ENCODE peak calls at places on chromosomes 6 and 20, in five cellular contexts. One of them, this sample, is unnamed.

GRCh38 chr6:118896339-118897136 is 2.6 kb downstream of the ASF1A start:
- DNase-seq in left cardiac atrium: no peak
- DNase-seq in midbrain: no peak
- DNase-seq in A549: peak
- DNase-seq in HTR-8/SVneo: peak
- DNase-seq in this sample: peak

GRCh38 chr6:32982702-32983492 is 14.5 kb downstream of the BRD2 start:
- DNase-seq in left cardiac atrium: no peak
- DNase-seq in midbrain: no peak
- DNase-seq in A549: no peak
- DNase-seq in HTR-8/SVneo: no peak
- DNase-seq in this sample: no peak

GRCh38 chr6:68046302-68046701 is 588.8 kb upstream of the ADGRB3 start:
- DNase-seq in left cardiac atrium: no peak
- DNase-seq in midbrain: no peak
- DNase-seq in A549: no peak
- DNase-seq in HTR-8/SVneo: no peak
- DNase-seq in this sample: no peak

GRCh38 chr6:113893866-113894265 is 36.7 kb downstream of the MARCKS start:
- DNase-seq in left cardiac atrium: no peak
- DNase-seq in midbrain: no peak
- DNase-seq in A549: no peak
- DNase-seq in HTR-8/SVneo: no peak
- DNase-seq in this sample: peak

GRCh38 chr6:39452306-39452705 is 129.8 kb upstream of the KCNK16 start:
- DNase-seq in left cardiac atrium: no peak
- DNase-seq in midbrain: no peak
- DNase-seq in A549: no peak
- DNase-seq in HTR-8/SVneo: no peak
- DNase-seq in this sample: peak

GRCh38 chr6:158869604-158870417 is 50.6 kb upstream of the EZR start:
- DNase-seq in left cardiac atrium: peak
- DNase-seq in midbrain: peak
- DNase-seq in A549: peak
- DNase-seq in HTR-8/SVneo: peak
- DNase-seq in this sample: peak

GRCh38 chr20:50149481-50150254 is 3.9 kb downstream of the PEDS1 start:
- DNase-seq in left cardiac atrium: no peak
- DNase-seq in midbrain: no peak
- DNase-seq in A549: no peak
- DNase-seq in HTR-8/SVneo: no peak
- DNase-seq in this sample: no peak

GRCh38 chr6:16803294-16804006 is 42.2 kb upstream of the ATXN1 start:
- DNase-seq in left cardiac atrium: peak
- DNase-seq in midbrain: peak
- DNase-seq in A549: no peak
- DNase-seq in HTR-8/SVneo: no peak
- DNase-seq in this sample: peak

GRCh38 chr6:43856005-43856765 is 86.2 kb downstream of the VEGFA start:
- DNase-seq in left cardiac atrium: peak
- DNase-seq in midbrain: no peak
- DNase-seq in A549: peak
- DNase-seq in HTR-8/SVneo: peak
- DNase-seq in this sample: peak

GRCh38 chr6:163311830-163312229 is 102.7 kb upstream of the QKI start:
- DNase-seq in left cardiac atrium: no peak
- DNase-seq in midbrain: no peak
- DNase-seq in A549: peak
- DNase-seq in HTR-8/SVneo: peak
- DNase-seq in this sample: no peak

GRCh38 chr6:120994573-120994967 is 339.7 kb downstream of the TBC1D32 start:
- DNase-seq in left cardiac atrium: no peak
- DNase-seq in midbrain: no peak
- DNase-seq in A549: no peak
- DNase-seq in HTR-8/SVneo: no peak
- DNase-seq in this sample: no peak

GRCh38 chr6:143007626-143008025 is 53.1 kb upstream of the AIG1 start:
- DNase-seq in left cardiac atrium: no peak
- DNase-seq in midbrain: no peak
- DNase-seq in A549: no peak
- DNase-seq in HTR-8/SVneo: no peak
- DNase-seq in this sample: peak

GRCh38 chr20:59308493-59309201 is 8.2 kb downstream of the EDN3 start:
- DNase-seq in left cardiac atrium: no peak
- DNase-seq in midbrain: no peak
- DNase-seq in A549: peak
- DNase-seq in HTR-8/SVneo: no peak
- DNase-seq in this sample: no peak

GRCh38 chr6:161435426-161436065 is 161.7 kb upstream of the AGPAT4 start:
- DNase-seq in left cardiac atrium: no peak
- DNase-seq in midbrain: no peak
- DNase-seq in A549: no peak
- DNase-seq in HTR-8/SVneo: no peak
- DNase-seq in this sample: peak

GRCh38 chr6:6892706-6893601 is 214.8 kb upstream of the RREB1 start:
- DNase-seq in left cardiac atrium: no peak
- DNase-seq in midbrain: no peak
- DNase-seq in A549: no peak
- DNase-seq in HTR-8/SVneo: no peak
- DNase-seq in this sample: no peak

GRCh38 chr6:90596967-90597539 is 10.2 kb upstream of the MAP3K7 start:
- DNase-seq in left cardiac atrium: no peak
- DNase-seq in midbrain: no peak
- DNase-seq in A549: no peak
- DNase-seq in HTR-8/SVneo: no peak
- DNase-seq in this sample: no peak

GRCh38 chr6:70616728-70617260 is 50.1 kb downstream of the SDHAF4 start:
- DNase-seq in left cardiac atrium: no peak
- DNase-seq in midbrain: no peak
- DNase-seq in A549: no peak
- DNase-seq in HTR-8/SVneo: no peak
- DNase-seq in this sample: no peak

GRCh38 chr6:146887447-146888077 is 288.8 kb downstream of the ADGB start:
- DNase-seq in left cardiac atrium: no peak
- DNase-seq in midbrain: no peak
- DNase-seq in A549: no peak
- DNase-seq in HTR-8/SVneo: no peak
- DNase-seq in this sample: peak

GRCh38 chr6:115899883-115900282 is 160.8 kb downstream of the FRK start:
- DNase-seq in left cardiac atrium: no peak
- DNase-seq in midbrain: no peak
- DNase-seq in A549: no peak
- DNase-seq in HTR-8/SVneo: no peak
- DNase-seq in this sample: no peak

GRCh38 chr6:110173506-110174132 is 5.9 kb downstream of the WASF1 start:
- DNase-seq in left cardiac atrium: no peak
- DNase-seq in midbrain: peak
- DNase-seq in A549: no peak
- DNase-seq in HTR-8/SVneo: no peak
- DNase-seq in this sample: no peak

GRCh38 chr6:153424719-153425400 is 293.8 kb upstream of the RGS17 start:
- DNase-seq in left cardiac atrium: no peak
- DNase-seq in midbrain: no peak
- DNase-seq in A549: no peak
- DNase-seq in HTR-8/SVneo: no peak
- DNase-seq in this sample: no peak

GRCh38 chr6:123295672-123296071 is 299.6 kb downstream of the CLVS2 start:
- DNase-seq in left cardiac atrium: no peak
- DNase-seq in midbrain: no peak
- DNase-seq in A549: no peak
- DNase-seq in HTR-8/SVneo: no peak
- DNase-seq in this sample: no peak

GRCh38 chr6:80607814-80608391 is 501.4 kb downstream of the BCKDHB start:
- DNase-seq in left cardiac atrium: no peak
- DNase-seq in midbrain: no peak
- DNase-seq in A549: no peak
- DNase-seq in HTR-8/SVneo: no peak
- DNase-seq in this sample: peak

GRCh38 chr6:84549912-84550311 is 214.5 kb downstream of the TBX18 start:
- DNase-seq in left cardiac atrium: no peak
- DNase-seq in midbrain: no peak
- DNase-seq in A549: no peak
- DNase-seq in HTR-8/SVneo: no peak
- DNase-seq in this sample: no peak

GRCh38 chr6:167140589-167141474 is 16.9 kb downstream of the GPR31 start:
- DNase-seq in left cardiac atrium: no peak
- DNase-seq in midbrain: no peak
- DNase-seq in A549: no peak
- DNase-seq in HTR-8/SVneo: no peak
- DNase-seq in this sample: no peak

GRCh38 chr20:52974155-52974554 is 2.0 kb downstream of the TSHZ2 start:
- DNase-seq in left cardiac atrium: no peak
- DNase-seq in midbrain: no peak
- DNase-seq in A549: no peak
- DNase-seq in HTR-8/SVneo: no peak
- DNase-seq in this sample: no peak

GRCh38 chr20:57351042-57351783 is at the start of gene RAE1:
- DNase-seq in left cardiac atrium: peak
- DNase-seq in midbrain: peak
- DNase-seq in A549: peak
- DNase-seq in HTR-8/SVneo: peak
- DNase-seq in this sample: peak

GRCh38 chr6:139931746-139932145 is 557.3 kb upstream of the CITED2 start:
- DNase-seq in left cardiac atrium: no peak
- DNase-seq in midbrain: no peak
- DNase-seq in A549: no peak
- DNase-seq in HTR-8/SVneo: no peak
- DNase-seq in this sample: no peak

GRCh38 chr6:3696525-3696924 is 55.0 kb downstream of the PXDC1 start:
- DNase-seq in left cardiac atrium: no peak
- DNase-seq in midbrain: no peak
- DNase-seq in A549: no peak
- DNase-seq in HTR-8/SVneo: no peak
- DNase-seq in this sample: peak

GRCh38 chr20:46905364-46906125 is 10.9 kb downstream of the EYA2 start:
- DNase-seq in left cardiac atrium: peak
- DNase-seq in midbrain: no peak
- DNase-seq in A549: no peak
- DNase-seq in HTR-8/SVneo: no peak
- DNase-seq in this sample: peak

GRCh38 chr20:44717986-44718385 is 2.8 kb downstream of the CCN5 start:
- DNase-seq in left cardiac atrium: no peak
- DNase-seq in midbrain: no peak
- DNase-seq in A549: peak
- DNase-seq in HTR-8/SVneo: no peak
- DNase-seq in this sample: no peak

GRCh38 chr6:170106906-170107525 is 183.9 kb downstream of the DLL1 start:
- DNase-seq in left cardiac atrium: no peak
- DNase-seq in midbrain: no peak
- DNase-seq in A549: no peak
- DNase-seq in HTR-8/SVneo: no peak
- DNase-seq in this sample: no peak

GRCh38 chr6:44062771-44063560 is 64.3 kb downstream of the MRPL14 start:
- DNase-seq in left cardiac atrium: peak
- DNase-seq in midbrain: no peak
- DNase-seq in A549: no peak
- DNase-seq in HTR-8/SVneo: no peak
- DNase-seq in this sample: peak

GRCh38 chr20:2311329-2311728 is 15.5 kb downstream of the TGM3 start:
- DNase-seq in left cardiac atrium: no peak
- DNase-seq in midbrain: no peak
- DNase-seq in A549: no peak
- DNase-seq in HTR-8/SVneo: no peak
- DNase-seq in this sample: no peak

GRCh38 chr20:3041818-3042504 is 1.5 kb upstream of the GNRH2 start:
- DNase-seq in left cardiac atrium: no peak
- DNase-seq in midbrain: no peak
- DNase-seq in A549: no peak
- DNase-seq in HTR-8/SVneo: no peak
- DNase-seq in this sample: peak

GRCh38 chr6:139583420-139583819 is 209.0 kb upstream of the CITED2 start:
- DNase-seq in left cardiac atrium: no peak
- DNase-seq in midbrain: no peak
- DNase-seq in A549: no peak
- DNase-seq in HTR-8/SVneo: no peak
- DNase-seq in this sample: peak

GRCh38 chr20:6636209-6637159 is 131.0 kb upstream of the BMP2 start:
- DNase-seq in left cardiac atrium: no peak
- DNase-seq in midbrain: peak
- DNase-seq in A549: peak
- DNase-seq in HTR-8/SVneo: no peak
- DNase-seq in this sample: peak

This sample was measured in fibroblast of pulmonary artery.